ENCODE peak calls at places on chromosomes 5 and 9, in six cellular contexts. H is COR-L47; Z is T47D; S is activated naive CD8-positive, alpha-beta T cell treated with anti-CD3 and anti-CD28 coated beads, Interleukin-2, amount 50 U/mL, for 16 hours; U is lung microvascular endothelial cell; K is naive thymus-derived CD8-positive, alpha-beta T cell. D is an unnamed sample.
A peak's percentile ranks its signal among the peaks of the same experiment; 100 is the strongest.

GRCh38 chr9:77752566-77752965 is 104.4 kb upstream of the GNA14 start:
- DNase-seq in H (no peak), Z (no peak), S (no peak), U (peak; percentile 14), K (no peak), D (no peak)

GRCh38 chr5:91058575-91058974 is 324.5 kb downstream of the ARRDC3 start:
- DNase-seq in H (no peak), Z (no peak), S (no peak), U (peak; percentile 32), K (no peak), D (peak; percentile 100)

GRCh38 chr9:4769321-4770080 is 23.2 kb upstream of the RCL1 start:
- DNase-seq in H (no peak), Z (no peak), S (no peak), U (peak; percentile 59), K (no peak), D (peak; percentile 85)

GRCh38 chr5:66206465-66206864 is 62.4 kb downstream of the SREK1 start:
- DNase-seq in H (no peak), Z (no peak), S (no peak), U (no peak), K (no peak), D (no peak)

GRCh38 chr5:1663186-1663585 is 136.5 kb downstream of the MRPL36 start:
- DNase-seq in H (no peak), Z (no peak), S (no peak), U (no peak), K (no peak), D (no peak)

GRCh38 chr5:55856511-55857246 is 5.5 kb downstream of the IL31RA start:
- DNase-seq in H (no peak), Z (no peak), S (no peak), U (peak; percentile 43), K (no peak), D (no peak)

GRCh38 chr5:97528941-97529340 is 345.9 kb upstream of the RIOK2 start:
- DNase-seq in H (peak; percentile 45), Z (no peak), S (no peak), U (peak; percentile 87), K (no peak), D (no peak)

GRCh38 chr5:9976621-9977020 is 273.1 kb downstream of the ATPSCKMT start:
- DNase-seq in H (no peak), Z (no peak), S (no peak), U (no peak), K (no peak), D (no peak)

GRCh38 chr9:72772641-72773040 is 180.2 kb downstream of the ALDH1A1 start:
- DNase-seq in H (no peak), Z (no peak), S (no peak), U (peak; percentile 6), K (no peak), D (no peak)

GRCh38 chr5:151683444-151683843 is 3.3 kb downstream of the SPARC start:
- DNase-seq in H (no peak), Z (no peak), S (no peak), U (no peak), K (no peak), D (no peak)

GRCh38 chr5:128782446-128782845 is 182.8 kb upstream of the SLC27A6 start:
- DNase-seq in H (no peak), Z (no peak), S (no peak), U (peak; percentile 91), K (no peak), D (peak; percentile 56)

GRCh38 chr9:127950513-127951210 is 13.0 kb upstream of the DPM2 start:
- DNase-seq in H (no peak), Z (no peak), S (no peak), U (no peak), K (no peak), D (no peak)

GRCh38 chr5:85545129-85545528 is 1072.6 kb upstream of the COX7C start:
- DNase-seq in H (no peak), Z (no peak), S (no peak), U (no peak), K (no peak), D (no peak)

GRCh38 chr5:128674837-128675446 is 136.9 kb upstream of the FBN2 start:
- DNase-seq in H (peak; percentile 2), Z (peak; percentile 5), S (no peak), U (peak; percentile 54), K (no peak), D (peak; percentile 56)

GRCh38 chr5:18744441-18744840 is 1110.2 kb downstream of the TAF11L14 start:
- DNase-seq in H (no peak), Z (no peak), S (no peak), U (no peak), K (no peak), D (no peak)

GRCh38 chr9:86827893-86828292 is 119.4 kb downstream of the GAS1 start:
- DNase-seq in H (no peak), Z (no peak), S (no peak), U (no peak), K (no peak), D (no peak)

GRCh38 chr5:54257366-54258118 is 52.8 kb downstream of the ARL15 start:
- DNase-seq in H (peak; percentile 12), Z (no peak), S (no peak), U (no peak), K (no peak), D (peak; percentile 38)

GRCh38 chr9:96189995-96190394 is 112.0 kb downstream of the HSD17B3 start:
- DNase-seq in H (no peak), Z (no peak), S (no peak), U (no peak), K (no peak), D (no peak)

GRCh38 chr9:19493174-19493811 is 84.5 kb downstream of the ACER2 start:
- DNase-seq in H (peak; percentile 90), Z (peak; percentile 28), S (no peak), U (peak; percentile 46), K (peak; percentile 37), D (peak; percentile 46)

GRCh38 chr5:41524174-41524573 is 13.8 kb upstream of the PLCXD3 start:
- DNase-seq in H (no peak), Z (no peak), S (no peak), U (peak; percentile 9), K (no peak), D (no peak)

GRCh38 chr5:71828641-71829040 is 109.6 kb downstream of the CARTPT start:
- DNase-seq in H (no peak), Z (no peak), S (no peak), U (peak; percentile 12), K (no peak), D (peak; percentile 82)

GRCh38 chr9:120774719-120775118 is 18.5 kb downstream of the FBXW2 start:
- DNase-seq in H (no peak), Z (no peak), S (no peak), U (no peak), K (no peak), D (no peak)

GRCh38 chr5:5141011-5141599 is 975 bp downstream of the ADAMTS16 start:
- DNase-seq in H (no peak), Z (no peak), S (no peak), U (no peak), K (no peak), D (no peak)

GRCh38 chr5:68749648-68750047 is 344.2 kb upstream of the SLC30A5 start:
- DNase-seq in H (no peak), Z (no peak), S (no peak), U (no peak), K (no peak), D (peak; percentile 6)

GRCh38 chr5:55633574-55634203 is 78.4 kb downstream of the SLC38A9 start:
- DNase-seq in H (no peak), Z (no peak), S (no peak), U (peak; percentile 44), K (no peak), D (peak; percentile 31)

GRCh38 chr5:135313946-135314345 is 85.1 kb downstream of the MACROH2A1 start:
- DNase-seq in H (no peak), Z (no peak), S (no peak), U (no peak), K (no peak), D (no peak)

GRCh38 chr9:20854444-20854843 is 170.4 kb downstream of the FOCAD start:
- DNase-seq in H (no peak), Z (no peak), S (no peak), U (peak; percentile 63), K (no peak), D (no peak)

GRCh38 chr5:157987259-157987658 is 128.3 kb upstream of the CLINT1 start:
- DNase-seq in H (no peak), Z (no peak), S (no peak), U (no peak), K (no peak), D (no peak)

GRCh38 chr9:120696551-120697230 is 17.6 kb downstream of the MEGF9 start:
- DNase-seq in H (no peak), Z (no peak), S (no peak), U (peak; percentile 20), K (no peak), D (peak; percentile 53)

GRCh38 chr5:109676920-109677319 is 12.8 kb upstream of the MAN2A1 start:
- DNase-seq in H (no peak), Z (no peak), S (no peak), U (no peak), K (no peak), D (no peak)